ENCODE peak calls at places on chromosomes 2 and 18, in eight cellular contexts. X, Y, I, F, V, E, O and A are unnamed samples.

GRCh38 chr2:19244460-19245363 is 113.7 kb downstream of the OSR1 start:
- DNase-seq in V (no peak), Y (no peak), F (no peak), X (no peak), E (peak), O (no peak), I (no peak), A (no peak)

GRCh38 chr2:124315221-124315880 is 290.3 kb downstream of the CNTNAP5 start:
- DNase-seq in F (no peak), O (no peak), V (no peak), Y (no peak), I (no peak), E (no peak), X (no peak), A (no peak)

GRCh38 chr2:73938761-73939352 is 12.2 kb downstream of the DGUOK start:
- DNase-seq in O (no peak), X (no peak), Y (no peak), E (peak), I (no peak), V (no peak), F (no peak), A (no peak)

GRCh38 chr2:168037772-168038171 is 209.6 kb downstream of the STK39 start:
- DNase-seq in Y (no peak), F (no peak), E (peak), O (no peak), X (no peak), V (no peak), I (no peak), A (no peak)

GRCh38 chr18:63963610-63964256 is 6.1 kb upstream of the SERPINB8 start:
- DNase-seq in X (no peak), Y (peak), E (peak), I (no peak), O (no peak), F (peak), V (peak), A (no peak)

GRCh38 chr2:165627463-165627862 is 158.0 kb downstream of the CSRNP3 start:
- DNase-seq in F (no peak), V (no peak), X (no peak), O (no peak), I (no peak), E (peak), Y (no peak), A (peak)

GRCh38 chr18:11849845-11850747 is 1.1 kb upstream of the CHMP1B start:
- DNase-seq in O (peak), F (peak), I (peak), X (peak), E (peak), V (peak), Y (peak), A (peak)

GRCh38 chr18:7157760-7158159 is 40.2 kb upstream of the LAMA1 start:
- DNase-seq in F (no peak), V (no peak), E (no peak), I (no peak), Y (no peak), X (no peak), O (no peak), A (no peak)

GRCh38 chr2:238102865-238103264 is 2.7 kb downstream of the ESPNL start:
- DNase-seq in F (no peak), I (no peak), Y (no peak), X (no peak), V (no peak), E (no peak), O (no peak), A (no peak)

GRCh38 chr2:186460465-186460864 is 25.6 kb upstream of the ZC3H15 start:
- DNase-seq in X (no peak), Y (no peak), O (no peak), I (no peak), V (peak), E (peak), F (no peak), A (no peak)

GRCh38 chr18:1357724-1358123 is 453.1 kb downstream of the ADCYAP1 start:
- DNase-seq in O (no peak), Y (no peak), F (no peak), V (no peak), E (no peak), X (no peak), I (no peak), A (no peak)

GRCh38 chr2:89841476-89841840 is 1150.0 kb downstream of the RPIA start:
- DNase-seq in E (no peak), V (no peak), X (peak), F (no peak), O (no peak), Y (no peak), I (no peak), A (no peak)

GRCh38 chr18:50629148-50629631 is 69.3 kb downstream of the MAPK4 start:
- DNase-seq in F (no peak), O (no peak), E (no peak), V (no peak), X (no peak), I (no peak), Y (no peak), A (no peak)

GRCh38 chr2:30647752-30648442 is 159.3 kb downstream of the CAPN13 start:
- DNase-seq in I (no peak), X (no peak), Y (no peak), V (no peak), O (no peak), F (no peak), E (no peak), A (no peak)

GRCh38 chr2:210086292-210086691 is 83.9 kb downstream of the RPE start:
- DNase-seq in O (no peak), E (peak), Y (no peak), V (no peak), X (no peak), F (no peak), I (no peak), A (no peak)

GRCh38 chr18:73136134-73136533 is 268.3 kb upstream of the NETO1 start:
- DNase-seq in I (no peak), F (no peak), O (no peak), X (no peak), Y (no peak), E (no peak), V (no peak), A (no peak)

GRCh38 chr2:232543491-232543890 is 4.0 kb downstream of the CHRNG start:
- DNase-seq in F (no peak), E (no peak), O (no peak), Y (peak), I (no peak), V (no peak), X (no peak), A (no peak)

GRCh38 chr2:215772634-215773563 is 240.5 kb downstream of the MREG start:
- DNase-seq in X (no peak), E (no peak), F (no peak), I (no peak), V (no peak), O (no peak), Y (no peak), A (no peak)

GRCh38 chr18:69162649-69163048 is 238.0 kb upstream of the DOK6 start:
- DNase-seq in F (no peak), X (no peak), I (no peak), O (no peak), Y (no peak), V (no peak), E (no peak), A (no peak)

GRCh38 chr18:812673-813404 is 797 bp upstream of the YES1 start:
- DNase-seq in E (peak), V (peak), O (peak), X (peak), F (peak), Y (peak), I (peak), A (peak)

GRCh38 chr2:55051026-55051866 is 995 bp upstream of the RTN4 start:
- DNase-seq in V (peak), Y (peak), X (peak), F (peak), E (peak), I (peak), O (peak), A (peak)

GRCh38 chr2:104043864-104044263 is 810.1 kb upstream of the POU3F3 start:
- DNase-seq in V (peak), E (no peak), F (peak), O (no peak), X (no peak), I (no peak), Y (no peak), A (no peak)

GRCh38 chr2:120565095-120565460 is 170.6 kb upstream of the GLI2 start:
- DNase-seq in O (no peak), V (no peak), F (no peak), Y (no peak), X (no peak), I (no peak), E (no peak), A (no peak)

GRCh38 chr18:58581265-58581664 is 47.6 kb downstream of the ALPK2 start:
- DNase-seq in X (no peak), Y (no peak), F (no peak), V (peak), E (peak), O (peak), I (no peak), A (no peak)

GRCh38 chr2:240451108-240451611 is 15.7 kb downstream of the GPC1 start:
- DNase-seq in F (peak), O (no peak), E (no peak), I (no peak), X (no peak), V (no peak), Y (peak), A (no peak)

GRCh38 chr2:240453461-240454030 is 18.1 kb downstream of the GPC1 start:
- DNase-seq in X (no peak), I (no peak), V (no peak), Y (peak), E (no peak), O (no peak), F (peak), A (no peak)

GRCh38 chr2:240451791-240452470 is 16.5 kb downstream of the GPC1 start:
- DNase-seq in F (peak), X (no peak), V (no peak), E (no peak), Y (peak), I (no peak), O (no peak), A (no peak)

GRCh38 chr2:240454031-240454901 is 18.8 kb downstream of the GPC1 start:
- DNase-seq in F (no peak), I (no peak), E (no peak), X (no peak), Y (peak), V (no peak), O (no peak), A (no peak)

DNA sequence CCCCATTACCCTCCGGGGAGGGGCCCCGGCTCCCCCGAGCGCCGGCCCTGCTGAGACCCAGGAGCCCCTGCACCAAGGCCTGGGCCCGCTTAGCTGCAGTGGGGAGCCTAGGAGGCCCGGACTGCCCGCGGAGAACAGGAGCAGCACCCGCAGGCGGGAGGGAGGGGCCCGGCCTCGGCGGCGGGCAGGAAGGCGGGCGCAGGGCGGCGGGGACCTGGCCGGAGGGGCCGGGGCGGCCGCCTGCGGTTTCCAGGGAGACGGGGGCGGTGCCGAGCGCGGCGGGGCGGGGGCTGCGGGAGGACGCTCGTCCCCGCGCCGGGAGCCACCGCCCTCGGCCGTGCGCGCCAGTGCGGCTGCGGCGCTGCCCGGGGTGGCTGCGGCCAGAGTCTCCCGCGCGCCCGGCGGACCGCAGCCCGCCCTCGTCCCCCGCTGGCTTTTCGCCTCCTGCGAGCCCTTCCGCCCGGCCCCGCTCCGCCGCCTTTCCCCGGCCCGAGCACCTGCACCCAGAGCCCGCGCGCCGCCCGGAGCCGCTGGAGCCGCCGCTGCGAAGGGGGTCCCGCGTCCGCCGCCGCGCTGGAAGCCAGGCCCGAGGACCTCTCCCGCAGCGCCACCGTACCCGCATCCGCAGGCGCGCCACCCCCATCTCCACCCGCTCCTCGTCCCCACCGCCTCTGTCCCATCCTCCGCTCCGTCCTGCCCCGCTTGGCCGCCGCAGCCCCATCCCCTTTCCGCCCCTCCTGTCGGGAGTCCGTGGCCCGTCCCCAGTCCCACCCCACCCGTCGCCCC is 17.2 kb downstream of the GPC1 start:
- DNase-seq in F (peak), I (no peak), O (no peak), E (peak), Y (peak), V (peak), X (peak), A (peak)
- TF ChIP-seq POLR2A in F (no peak), I (no peak), O (no peak), E (peak), Y (peak), V (peak), X (no peak), A (peak)

GRCh38 chr18:24010673-24011072 is 3.9 kb upstream of the TTC39C start:
- DNase-seq in I (no peak), Y (no peak), X (no peak), F (no peak), V (no peak), E (no peak), O (no peak), A (no peak)

GRCh38 chr18:24011095-24011917 is 3.2 kb upstream of the TTC39C start:
- DNase-seq in F (no peak), O (no peak), E (no peak), X (no peak), V (no peak), I (no peak), Y (no peak), A (no peak)

GRCh38 chr18:24006731-24007308 is 7.7 kb upstream of the TTC39C start:
- DNase-seq in I (no peak), O (no peak), E (peak), Y (no peak), V (peak), F (no peak), X (no peak), A (no peak)

GRCh38 chr18:24009246-24009645 is 5.3 kb upstream of the TTC39C start:
- DNase-seq in Y (no peak), O (no peak), V (no peak), E (no peak), X (no peak), I (no peak), F (no peak), A (no peak)

GRCh38 chr18:24009651-24010333 is 4.8 kb upstream of the TTC39C start:
- DNase-seq in I (no peak), X (no peak), E (no peak), O (no peak), F (no peak), V (no peak), Y (no peak), A (no peak)
- TF ChIP-seq POLR2A in I (no peak), X (no peak), E (no peak), O (no peak), F (no peak), V (no peak), Y (no peak), A (no peak)

GRCh38 chr18:46213295-46213694 is 109.1 kb downstream of the HAUS1 start:
- DNase-seq in X (peak), O (no peak), E (no peak), F (no peak), V (peak), Y (no peak), I (no peak), A (no peak)

GRCh38 chr18:46220116-46220515 is 115.9 kb downstream of the HAUS1 start:
- DNase-seq in E (peak), O (no peak), I (no peak), V (no peak), Y (no peak), X (no peak), F (no peak), A (peak)

GRCh38 chr18:46214435-46214834 is 110.2 kb downstream of the HAUS1 start:
- DNase-seq in I (no peak), V (no peak), Y (no peak), E (no peak), O (no peak), X (no peak), F (no peak), A (no peak)

GRCh38 chr18:46212398-46212797 is 108.2 kb downstream of the HAUS1 start:
- DNase-seq in F (no peak), Y (no peak), I (no peak), X (no peak), E (no peak), V (no peak), O (no peak), A (no peak)

DNA sequence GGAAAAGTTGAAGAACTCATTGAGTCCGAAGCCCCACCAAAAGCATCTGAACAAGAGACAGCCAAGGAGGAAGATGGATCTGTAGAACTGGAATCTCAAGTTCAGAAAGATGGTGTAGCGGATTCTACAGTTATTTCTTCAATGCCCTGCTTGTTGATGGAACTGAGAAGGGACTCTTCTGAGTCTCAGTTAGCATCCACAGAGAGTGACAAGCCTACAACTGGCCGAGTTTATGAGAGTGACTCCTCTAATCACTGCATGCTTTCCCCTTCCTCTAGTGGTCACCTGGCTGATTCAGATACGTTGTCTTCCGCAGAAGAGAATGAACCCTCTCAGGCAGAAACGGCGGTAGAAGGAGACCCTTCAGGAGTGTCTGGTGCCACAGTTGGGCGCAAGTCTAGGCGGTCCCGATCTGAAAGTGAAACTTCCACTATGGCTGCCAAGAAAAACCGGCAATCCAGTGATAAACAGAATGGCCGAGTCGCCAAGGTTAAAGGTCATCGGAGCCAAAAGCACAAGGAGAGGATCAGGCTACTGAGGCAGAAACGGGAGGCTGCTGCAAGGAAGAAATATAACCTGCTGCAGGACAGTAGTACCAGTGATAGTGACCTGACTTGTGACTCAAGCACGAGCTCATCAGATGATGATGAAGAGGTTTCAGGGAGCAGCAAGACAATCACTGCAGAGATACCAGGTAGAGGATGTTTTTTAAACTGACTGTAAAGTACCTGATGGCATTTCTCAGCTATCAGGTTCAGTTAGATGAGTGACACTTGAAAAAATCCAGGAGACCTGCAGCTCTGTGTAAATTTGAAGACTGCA is 111.9 kb downstream of the HAUS1 start:
- DNase-seq in F (no peak), E (no peak), X (no peak), V (no peak), I (no peak), O (no peak), Y (no peak), A (no peak)
- TF ChIP-seq POLR2A in F (no peak), E (no peak), X (no peak), V (no peak), I (no peak), O (no peak), Y (no peak), A (no peak)

GRCh38 chr2:24359701-24360049 is 661 bp downstream of the ITSN2 start:
- DNase-seq in Y (peak), X (no peak), V (no peak), F (peak), O (peak), I (peak), E (no peak), A (no peak)

GRCh38 chr2:24362253-24362652 is 1.9 kb upstream of the ITSN2 start:
- DNase-seq in I (peak), E (no peak), V (no peak), Y (no peak), F (no peak), X (peak), O (no peak), A (no peak)

GRCh38 chr2:24359129-24359528 is 1.2 kb downstream of the ITSN2 start:
- DNase-seq in F (no peak), X (no peak), V (no peak), I (no peak), E (no peak), O (no peak), Y (no peak), A (no peak)

GRCh38 chr2:24360963-24361330 is 611 bp upstream of the ITSN2 start:
- DNase-seq in E (no peak), I (no peak), V (no peak), Y (no peak), O (no peak), F (no peak), X (no peak), A (no peak)

DNA sequence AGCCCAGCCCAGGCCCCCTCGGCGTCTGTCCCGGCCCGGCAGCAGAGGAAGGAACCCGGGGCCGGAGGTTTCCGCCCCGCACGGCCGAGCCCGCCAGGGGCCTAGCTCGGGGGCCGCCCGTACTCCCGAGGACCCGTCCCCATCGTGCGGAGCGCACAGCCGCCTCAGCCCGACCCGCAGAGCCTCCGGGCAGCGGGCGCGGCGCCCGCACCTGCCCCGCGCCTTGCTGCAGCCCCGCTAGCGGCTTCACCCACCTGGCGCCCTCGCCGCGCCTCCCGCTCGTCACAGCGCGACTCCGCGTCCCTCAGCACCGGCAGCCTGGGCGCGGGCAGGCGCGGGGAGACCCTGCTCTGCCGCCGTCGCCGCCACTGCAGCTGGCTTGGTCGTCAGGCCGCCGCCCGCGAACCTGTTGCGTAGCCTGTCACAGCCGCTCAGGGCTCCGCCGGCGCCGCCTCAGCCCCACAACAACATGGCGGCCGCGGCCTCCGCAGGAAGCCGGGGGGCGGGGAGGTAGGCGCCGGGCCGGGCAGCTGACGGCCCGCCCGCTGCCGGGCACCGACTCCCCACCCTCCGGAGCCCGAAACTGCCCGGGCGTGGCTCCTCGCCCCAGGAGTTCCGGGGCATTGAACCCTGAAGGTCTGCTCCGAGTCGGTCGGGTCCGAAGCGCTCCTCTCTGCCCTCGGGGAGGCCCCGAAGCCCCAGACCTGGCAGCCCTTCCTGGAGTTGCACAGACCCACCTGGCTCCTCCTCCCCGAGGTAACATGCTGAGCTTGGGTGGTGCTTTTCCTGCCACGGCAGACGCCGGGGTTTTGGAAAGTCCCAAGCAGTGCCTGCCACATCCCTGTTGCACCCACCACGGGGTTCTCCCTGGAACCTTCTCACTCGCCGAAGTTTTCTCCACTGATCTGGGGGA is at the start of gene ITSN2:
- DNase-seq in F (peak), V (peak), Y (peak), E (peak), X (peak), O (peak), I (peak), A (peak)
- TF ChIP-seq POLR2A in F (peak), V (peak), Y (peak), E (peak), X (peak), O (no peak), I (no peak), A (peak)

GRCh38 chr2:175126661-175127060 is 41.3 kb downstream of the ATF2 start:
- DNase-seq in O (no peak), E (no peak), I (no peak), V (no peak), F (no peak), Y (no peak), X (no peak), A (no peak)
- TF ChIP-seq POLR2A in O (no peak), E (no peak), I (no peak), V (no peak), F (no peak), Y (no peak), X (no peak), A (no peak)

GRCh38 chr2:8684421-8684884 is 2.6 kb downstream of the ID2 start:
- DNase-seq in V (peak), I (peak), Y (peak), O (no peak), E (peak), F (no peak), X (peak), A (no peak)
- TF ChIP-seq POLR2A in V (no peak), I (no peak), Y (peak), O (peak), E (no peak), F (no peak), X (no peak), A (no peak)

GRCh38 chr18:48942554-48943261 is 8.1 kb downstream of the SMAD7 start:
- DNase-seq in E (peak), I (no peak), X (no peak), O (no peak), F (no peak), Y (peak), V (peak), A (peak)
- TF ChIP-seq POLR2A in E (peak), I (no peak), X (no peak), O (no peak), F (no peak), Y (no peak), V (no peak), A (no peak)